ENCODE peak calls at places on chromosomes 7 and 10, in five cellular contexts. X, K, I, S and J are unnamed samples. For H3K4me1, the result is how much of the 10 kb centered on the place peaks cover.

GRCh38 chr10:125407000-125407502 is 246.7 kb upstream of the CTBP2 start:
- DNase-seq in S (no peak), K (no peak), I (peak), X (no peak), J (no peak)

GRCh38 chr10:19918800-19919199 is 102.6 kb downstream of the PLXDC2 start:
- DNase-seq in K (no peak), I (no peak), S (no peak), X (peak), J (no peak)

GRCh38 chr10:125694874-125695273 is 11.9 kb upstream of the TEX36 start:
- DNase-seq in I (no peak), K (no peak), X (no peak), S (no peak), J (no peak)

GRCh38 chr10:60942604-60943269 is 1.2 kb downstream of the RHOBTB1 start:
- DNase-seq in I (peak), X (no peak), S (peak), K (no peak), J (peak)

GRCh38 chr7:23373151-23374004 is 74.2 kb downstream of the MALSU1 start:
- DNase-seq in S (no peak), K (no peak), I (no peak), X (no peak), J (no peak)

GRCh38 chr7:945556-946255 is 8.8 kb downstream of the ADAP1 start:
- DNase-seq in X (no peak), I (peak), S (no peak), K (no peak), J (no peak)

GRCh38 chr10:122446668-122447410 is 7.6 kb upstream of the ARMS2 start:
- DNase-seq in K (no peak), S (no peak), X (no peak), I (no peak), J (no peak)

GRCh38 chr7:131242123-131242650 is 85.5 kb upstream of the MKLN1 start:
- DNase-seq in I (no peak), K (no peak), S (no peak), X (no peak), J (no peak)

GRCh38 chr7:99193527-99194214 is 14.2 kb downstream of the KPNA7 start:
- DNase-seq in I (no peak), K (no peak), X (no peak), S (no peak), J (no peak)

GRCh38 chr10:126839094-126839761 is 66.0 kb upstream of the DOCK1 start:
- DNase-seq in X (no peak), S (no peak), K (no peak), I (peak), J (no peak)

DNA sequence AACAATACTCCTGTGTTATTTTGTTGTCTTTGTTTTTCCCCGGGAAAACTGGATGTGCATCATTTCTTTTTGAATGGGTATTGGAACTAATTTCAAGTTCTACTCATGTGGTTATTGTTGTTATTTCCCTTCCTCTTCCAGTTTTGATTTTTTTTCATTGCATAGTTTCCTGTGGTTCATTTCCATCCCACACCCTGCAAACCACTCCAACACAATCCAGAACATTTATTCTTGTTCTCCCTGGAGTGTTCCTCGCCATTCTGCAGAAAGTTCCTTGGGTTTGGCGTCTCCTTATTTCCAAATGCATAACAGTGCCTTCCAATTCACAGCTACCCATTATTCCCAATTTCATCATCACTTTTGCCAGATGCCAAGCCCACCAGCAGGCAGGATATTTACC is 775.1 kb downstream of the TNS3 start:
- DNase-seq in I (no peak), K (no peak), S (no peak), X (no peak), J (no peak)
- H3K4me1 ChIP-seq in I (under half), K (under half), S (under half), X (under half), J (under half)

DNA sequence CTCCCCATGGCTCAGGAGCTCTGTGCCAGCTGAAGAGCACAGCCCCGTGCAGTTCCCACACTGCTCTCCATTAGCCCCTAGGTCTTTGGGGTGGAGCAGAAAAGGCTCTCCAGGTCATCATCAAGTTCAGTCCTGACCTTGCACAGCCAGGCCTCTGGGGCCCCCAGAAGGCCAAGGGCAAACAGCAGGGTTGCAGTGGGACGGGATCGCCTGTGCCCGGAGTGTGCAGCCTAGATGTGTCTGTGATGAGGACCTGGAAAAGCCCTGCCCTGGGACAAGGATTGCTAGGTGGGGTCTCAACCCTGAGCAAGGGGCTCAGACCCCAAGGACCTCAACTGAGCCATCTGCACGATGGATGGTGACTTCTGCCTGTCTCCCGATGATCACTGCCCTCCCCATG is 549 bp downstream of the INMT start:
- DNase-seq in X (no peak), K (no peak), I (no peak), S (no peak), J (no peak)
- H3K27ac ChIP-seq in X (no peak), K (peak), I (peak), S (no peak), J (peak)

GRCh38 chr7:73522081-73522818 is at the start of gene BAZ1B:
- DNase-seq in K (peak), S (peak), I (peak), X (peak), J (peak)
- TF ChIP-seq POLR2A in K (peak), S (peak), I (no peak), X (peak), J (peak)

GRCh38 chr7:17304926-17305325 is 6.5 kb downstream of the AHR start:
- DNase-seq in X (no peak), S (no peak), K (no peak), I (no peak), J (no peak)

GRCh38 chr7:17307969-17308648 is 9.7 kb downstream of the AHR start:
- DNase-seq in K (no peak), I (no peak), X (no peak), S (no peak), J (no peak)

GRCh38 chr7:17305387-17306171 is 7.1 kb downstream of the AHR start:
- DNase-seq in X (no peak), K (no peak), S (no peak), I (no peak), J (no peak)

GRCh38 chr7:17307033-17307432 is 8.6 kb downstream of the AHR start:
- DNase-seq in S (no peak), K (no peak), I (no peak), X (peak), J (no peak)

DNA sequence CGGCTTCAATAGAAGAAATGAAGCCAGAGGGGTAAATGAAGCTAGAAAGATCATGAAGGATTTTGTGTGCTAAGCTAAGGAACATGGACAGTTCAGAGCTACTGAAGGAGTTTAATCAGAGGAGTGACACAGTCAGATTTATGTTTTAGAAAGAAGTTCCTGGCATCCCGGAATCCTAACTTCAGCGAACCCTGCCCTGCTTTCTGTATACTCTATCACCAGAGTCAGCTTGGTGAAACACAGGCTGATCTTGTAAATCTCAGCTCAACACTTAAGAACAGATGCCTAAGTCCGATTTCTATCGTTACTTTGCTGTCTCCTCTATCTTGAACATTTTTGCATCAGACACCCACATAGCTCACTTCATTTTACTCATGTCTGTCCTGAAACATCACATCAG is 9.1 kb downstream of the AHR start:
- DNase-seq in K (no peak), S (no peak), I (no peak), X (no peak), J (no peak)
- H3K4me1 ChIP-seq in K (under half), S (under half), I (half or more), X (half or more), J (half or more)

GRCh38 chr10:119190353-119190752 is 11.7 kb upstream of the PRDX3 start:
- DNase-seq in I (no peak), K (no peak), S (no peak), X (no peak), J (no peak)
- H3K27ac ChIP-seq in I (no peak), K (no peak), S (no peak), X (no peak), J (no peak)

DNA sequence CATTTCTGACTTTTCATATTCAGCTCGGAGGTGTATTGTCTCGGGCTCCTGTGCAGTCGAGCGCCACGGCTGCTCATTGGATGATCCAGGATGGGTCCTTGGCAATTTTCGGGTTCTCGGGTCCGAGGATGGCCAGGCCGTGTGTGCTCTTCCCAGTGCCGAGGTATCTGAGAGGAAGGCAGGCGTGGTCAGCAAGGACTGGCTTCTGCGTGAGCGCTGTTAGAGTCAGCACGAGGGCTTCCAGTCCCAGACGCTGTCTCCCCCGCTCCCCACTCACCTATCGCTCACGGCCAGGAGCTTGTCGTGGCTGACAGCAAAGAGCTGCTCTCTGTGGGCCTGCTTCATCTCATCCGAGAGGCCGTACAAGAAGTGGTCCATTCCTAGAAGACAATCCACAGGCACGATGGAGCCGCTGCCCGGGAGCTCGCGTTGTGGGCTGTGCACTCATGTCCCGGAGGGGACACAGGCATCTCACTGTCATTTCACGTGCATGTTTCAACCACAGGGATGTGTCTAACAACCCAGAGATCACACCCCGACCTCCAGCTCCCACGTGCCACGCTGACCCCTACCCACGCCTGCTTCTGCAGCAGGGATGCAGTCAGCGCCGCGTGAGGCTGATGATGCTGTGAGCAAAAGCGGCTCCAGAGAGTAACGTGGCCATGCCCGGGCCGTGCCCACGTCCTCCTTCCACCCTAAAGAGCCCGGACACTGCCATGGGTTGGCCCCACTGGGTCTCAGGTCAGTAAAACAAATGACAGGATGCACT is 34.4 kb downstream of the PITRM1 start:
- DNase-seq in X (no peak), I (no peak), K (no peak), S (no peak), J (no peak)
- TF ChIP-seq POLR2A in X (no peak), I (no peak), K (no peak), S (no peak), J (no peak)

GRCh38 chr7:100431286-100431735 is 1.7 kb downstream of the MEPCE start:
- DNase-seq in K (no peak), S (no peak), I (no peak), X (no peak), J (no peak)
- H3K4me1 ChIP-seq in K (under half), S (under half), I (half or more), X (half or more), J (under half)

DNA sequence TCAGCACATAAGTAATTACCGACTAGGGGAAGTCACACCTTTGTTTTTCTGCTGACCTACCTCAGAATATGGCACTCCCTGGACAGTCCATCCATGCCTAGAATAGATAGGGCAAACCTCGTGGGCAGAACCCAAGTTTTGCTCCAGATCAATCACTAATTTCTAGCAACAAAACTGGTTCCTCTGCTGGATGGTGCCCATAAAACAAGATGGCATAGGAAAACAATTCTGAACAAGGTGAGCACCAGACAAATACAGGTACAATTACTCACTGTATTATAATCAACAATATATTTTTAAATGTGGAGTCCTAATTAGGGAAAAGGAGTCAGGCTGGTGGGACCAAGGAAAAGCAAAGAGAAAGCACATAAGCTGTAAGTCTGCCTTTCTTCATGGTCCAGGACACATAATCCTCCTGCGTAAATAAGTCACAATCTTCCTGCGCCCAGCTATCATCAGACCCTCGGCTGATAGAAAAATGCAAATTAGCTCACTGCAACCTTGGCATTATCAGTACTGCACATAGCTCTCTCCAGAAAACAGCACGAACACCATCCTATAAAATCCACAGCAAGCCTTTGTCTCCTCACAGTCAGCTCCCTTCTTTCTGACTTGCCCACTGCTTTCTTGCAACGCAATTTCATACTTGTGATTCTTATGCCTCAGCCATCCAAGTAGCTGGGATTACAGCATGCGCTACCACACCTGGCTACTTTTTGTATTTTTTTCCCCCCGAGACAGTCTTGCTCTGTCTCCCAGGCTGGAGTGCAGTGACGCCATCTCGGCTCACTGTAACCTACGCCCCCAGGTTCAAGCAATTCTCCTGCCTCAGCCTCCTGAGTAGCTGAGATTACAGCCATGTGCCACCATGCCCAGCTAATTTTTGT is 15.1 kb downstream of the URGCP start:
- DNase-seq in I (no peak), S (no peak), K (no peak), X (no peak), J (no peak)
- H3K27ac ChIP-seq in I (no peak), S (no peak), K (no peak), X (no peak), J (no peak)